ENCODE peak calls at places on chromosomes 13 and 19, in six cellular contexts. K, M, V, U, G and R are unnamed samples.

GRCh38 chr19:2389594-2389993 is 29.5 kb downstream of the TMPRSS9 start:
- DNase-seq in K (no peak), M (no peak), V (no peak), U (no peak), G (no peak), R (no peak)

GRCh38 chr19:1214862-1215731 is 9.5 kb downstream of the STK11 start:
- DNase-seq in K (no peak), M (no peak), V (no peak), U (peak; percentile 83), G (no peak), R (no peak)

GRCh38 chr13:39322836-39323585 is 280.0 kb downstream of the LHFPL6 start:
- DNase-seq in K (no peak), M (no peak), V (no peak), U (no peak), G (no peak), R (no peak)

GRCh38 chr19:48739400-48739825 is 997 bp downstream of the RASIP1 start:
- DNase-seq in K (no peak), M (no peak), V (no peak), U (no peak), G (no peak), R (no peak)

GRCh38 chr13:106143930-106144709 is 391.3 kb downstream of the EFNB2 start:
- DNase-seq in K (no peak), M (no peak), V (no peak), U (no peak), G (no peak), R (no peak)

GRCh38 chr13:46089213-46089612 is 15.6 kb downstream of the CPB2 start:
- DNase-seq in K (no peak), M (no peak), V (no peak), U (no peak), G (no peak), R (no peak)

GRCh38 chr13:29498426-29499040 is 97.0 kb downstream of the SLC7A1 start:
- DNase-seq in K (no peak), M (no peak), V (no peak), U (peak; percentile 45), G (no peak), R (no peak)

GRCh38 chr19:48561412-48561811 is 9.4 kb downstream of the SULT2B1 start:
- DNase-seq in K (no peak), M (no peak), V (no peak), U (no peak), G (no peak), R (no peak)

GRCh38 chr19:34041922-34042521 is 130.3 kb upstream of the LSM14A start:
- DNase-seq in K (peak; percentile 42), M (peak; percentile 66), V (no peak), U (peak; percentile 89), G (peak; percentile 62), R (peak; percentile 88)

GRCh38 chr13:83515267-83515666 is 367.0 kb downstream of the SLITRK1 start:
- DNase-seq in K (no peak), M (no peak), V (no peak), U (no peak), G (no peak), R (no peak)

GRCh38 chr13:53189162-53189561 is 160.5 kb downstream of the OLFM4 start:
- DNase-seq in K (no peak), M (no peak), V (no peak), U (no peak), G (no peak), R (no peak)

GRCh38 chr13:39485314-39485700 is 117.7 kb downstream of the LHFPL6 start:
- DNase-seq in K (no peak), M (no peak), V (no peak), U (no peak), G (no peak), R (no peak)

GRCh38 chr19:22622020-22622419 is 12.1 kb upstream of the ZNF492 start:
- DNase-seq in K (no peak), M (no peak), V (no peak), U (peak; percentile 3), G (no peak), R (no peak)

GRCh38 chr13:74930402-74931165 is 551.4 kb downstream of the TBC1D4 start:
- DNase-seq in K (peak; percentile 26), M (no peak), V (no peak), U (no peak), G (no peak), R (no peak)

GRCh38 chr19:40592170-40592569 is 9.0 kb upstream of the LTBP4 start:
- DNase-seq in K (peak; percentile 66), M (peak; percentile 84), V (no peak), U (no peak), G (peak; percentile 60), R (no peak)

GRCh38 chr13:97853550-97853949 is 99.9 kb upstream of the IPO5 start:
- DNase-seq in K (peak; percentile 13), M (no peak), V (no peak), U (no peak), G (no peak), R (no peak)

GRCh38 chr19:18541258-18541991 is 1.9 kb downstream of the FKBP8 start:
- DNase-seq in K (no peak), M (no peak), V (no peak), U (no peak), G (no peak), R (peak; percentile 19)

GRCh38 chr19:49453757-49454248 is 778 bp downstream of the ALDH16A1 start:
- DNase-seq in K (no peak), M (peak; percentile 45), V (no peak), U (no peak), G (no peak), R (peak; percentile 26)

GRCh38 chr13:79987761-79988160 is 353.2 kb downstream of the SPRY2 start:
- DNase-seq in K (no peak), M (no peak), V (no peak), U (no peak), G (no peak), R (no peak)

GRCh38 chr13:19794552-19795143 is 11.9 kb upstream of the PSPC1 start:
- DNase-seq in K (no peak), M (no peak), V (no peak), U (no peak), G (no peak), R (no peak)

GRCh38 chr19:42028304-42029216 is 34.5 kb upstream of the ATP1A3 start:
- DNase-seq in K (no peak), M (no peak), V (no peak), U (no peak), G (no peak), R (peak; percentile 50)

GRCh38 chr19:16620018-16620417 is 8.0 kb downstream of the MED26 start:
- DNase-seq in K (no peak), M (no peak), V (no peak), U (no peak), G (no peak), R (no peak)

GRCh38 chr19:1873524-1874473 is 10.4 kb upstream of the KLF16 start:
- DNase-seq in K (no peak), M (no peak), V (no peak), U (peak; percentile 82), G (no peak), R (no peak)

GRCh38 chr19:6034512-6034911 is 56.6 kb upstream of the RANBP3 start:
- DNase-seq in K (no peak), M (no peak), V (peak; percentile 25), U (peak; percentile 12), G (no peak), R (no peak)

GRCh38 chr13:96216543-96216942 is 126.6 kb downstream of the HS6ST3 start:
- DNase-seq in K (no peak), M (no peak), V (no peak), U (no peak), G (no peak), R (no peak)

GRCh38 chr13:41458939-41459753 is 1.8 kb downstream of the RGCC start:
- DNase-seq in K (peak; percentile 63), M (peak; percentile 67), V (no peak), U (peak; percentile 70), G (peak; percentile 66), R (peak; percentile 81)

GRCh38 chr19:15373644-15374043 is 5.9 kb downstream of the AKAP8 start:
- DNase-seq in K (no peak), M (no peak), V (no peak), U (no peak), G (no peak), R (no peak)

GRCh38 chr19:48206402-48207093 is 36.1 kb downstream of the ZSWIM9 start:
- DNase-seq in K (no peak), M (no peak), V (no peak), U (peak; percentile 80), G (no peak), R (peak; percentile 19)

GRCh38 chr13:102394158-102395053 is 7.4 kb downstream of the FGF14 start:
- DNase-seq in K (peak; percentile 80), M (peak; percentile 96), V (peak; percentile 95), U (peak; percentile 96), G (peak; percentile 97), R (peak; percentile 97)
- TF ChIP-seq CTCF in K (peak; percentile 15), M (peak; percentile 51), V (peak; percentile 26), U (peak; percentile 29), G (peak; percentile 53), R (no peak)

GRCh38 chr13:43242040-43242439 is 218.7 kb downstream of the DNAJC15 start:
- DNase-seq in K (peak; percentile 28), M (no peak), V (no peak), U (no peak), G (no peak), R (no peak)
- TF ChIP-seq CTCF in K (no peak), M (no peak), V (no peak), U (no peak), G (no peak), R (no peak)

GRCh38 chr13:81539643-81540150 is 1198.8 kb upstream of the SPRY2 start:
- DNase-seq in K (no peak), M (no peak), V (no peak), U (no peak), G (no peak), R (no peak)

DNA sequence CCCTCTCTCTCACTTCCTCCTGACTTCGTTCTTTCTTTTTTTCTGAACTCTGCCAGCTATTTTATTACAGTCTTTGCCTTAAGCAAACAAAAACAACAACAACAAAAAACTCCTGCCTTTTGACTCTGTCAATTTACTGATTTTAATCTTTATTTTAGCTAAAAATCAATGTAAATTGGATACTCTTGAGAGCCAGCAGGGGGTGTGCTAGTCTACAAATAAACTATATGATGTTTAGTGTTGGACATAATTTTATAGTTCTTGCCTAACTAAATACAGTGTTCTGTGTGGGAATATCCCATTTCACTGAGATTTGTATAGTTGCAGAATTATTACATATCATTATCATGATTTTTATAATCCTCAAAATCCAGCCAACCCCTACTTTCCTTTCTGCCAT is 1199.9 kb upstream of the SPRY2 start:
- DNase-seq in K (no peak), M (no peak), V (no peak), U (no peak), G (no peak), R (no peak)
- TF ChIP-seq CTCF in K (no peak), M (no peak), V (peak; percentile 69), U (no peak), G (peak; percentile 14), R (no peak)

GRCh38 chr13:114025432-114026127 is 51.7 kb upstream of the C13orf46 start:
- DNase-seq in K (peak; percentile 94), M (no peak), V (no peak), U (no peak), G (no peak), R (no peak)
- TF ChIP-seq CTCF in K (peak; percentile 18), M (no peak), V (no peak), U (no peak), G (no peak), R (no peak)

GRCh38 chr13:81480634-81481033 is 1139.7 kb upstream of the SPRY2 start:
- DNase-seq in K (no peak), M (no peak), V (no peak), U (no peak), G (no peak), R (no peak)
- TF ChIP-seq CTCF in K (no peak), M (no peak), V (no peak), U (no peak), G (no peak), R (no peak)